ENCODE peak calls at places on chromosomes 11 and 22, in ten cellular contexts. M, G, T, L, P, Q, V, J, W and X are unnamed samples.
A peak's percentile ranks its signal among the peaks of the same experiment; 100 is the strongest.

GRCh38 chr11:97751405-97751804 is 1269.3 kb upstream of the CNTN5 start:
- DNase-seq in T (no peak), M (no peak), J (no peak), G (peak; percentile 65), V (no peak), Q (no peak), L (no peak), P (no peak), W (no peak), X (no peak)

GRCh38 chr22:31102441-31103081 is 4.8 kb downstream of the SELENOM start:
- DNase-seq in Q (peak; percentile 95), L (no peak), W (peak; percentile 92), V (no peak), G (peak; percentile 47), J (no peak), T (peak; percentile 57), M (peak; percentile 80), P (peak; percentile 91), X (no peak)

GRCh38 chr22:38858492-38858891 is 13.5 kb downstream of the CBX6 start:
- DNase-seq in J (no peak), Q (no peak), L (no peak), V (no peak), G (no peak), T (no peak), P (no peak), M (no peak), W (no peak), X (no peak)

GRCh38 chr11:30758012-30758411 is 171.9 kb upstream of the MPPED2 start:
- DNase-seq in J (no peak), W (peak; percentile 49), G (no peak), P (no peak), Q (no peak), L (no peak), V (no peak), T (no peak), M (no peak), X (no peak)

GRCh38 chr11:118979434-118979833 is 7.9 kb downstream of the FOXR1 start:
- DNase-seq in P (no peak), M (no peak), L (no peak), T (no peak), G (no peak), V (no peak), J (no peak), Q (no peak), W (peak; percentile 1), X (no peak)

GRCh38 chr11:103202048-103202651 is 92.9 kb downstream of the DYNC2H1 start:
- DNase-seq in L (no peak), P (peak; percentile 58), G (no peak), V (no peak), W (peak; percentile 58), J (no peak), M (peak; percentile 39), T (peak; percentile 51), Q (no peak), X (no peak)

GRCh38 chr11:66478823-66479740 is 1.2 kb upstream of the DPP3 start:
- DNase-seq in V (no peak), Q (peak; percentile 66), L (no peak), T (peak; percentile 44), J (no peak), G (peak; percentile 47), W (peak; percentile 49), P (peak; percentile 66), M (peak; percentile 48), X (no peak)

GRCh38 chr11:56845121-56845732 is 96.7 kb upstream of the OR9G4 start:
- DNase-seq in M (no peak), W (no peak), Q (no peak), L (no peak), V (no peak), P (no peak), G (no peak), T (no peak), J (no peak), X (no peak)

GRCh38 chr11:133606122-133606521 is 73.8 kb upstream of the OPCML start:
- DNase-seq in Q (no peak), L (no peak), W (no peak), M (no peak), P (no peak), T (no peak), J (no peak), G (no peak), V (no peak), X (no peak)

GRCh38 chr11:1226981-1227550 is 4.2 kb downstream of the MUC5B start:
- DNase-seq in P (no peak), L (no peak), G (no peak), T (peak; percentile 40), M (no peak), J (no peak), Q (no peak), W (peak; percentile 58), V (no peak), X (no peak)